ENCODE peak calls at places on chromosomes 6 and 20, in nine cellular contexts. One of them, this sample, is unnamed.

GRCh38 chr6:53494076-53494475 is 50.8 kb downstream of the GCLC start:
- DNase-seq in esophagus muscularis mucosa: no peak
- DNase-seq in NCI-H460: no peak
- DNase-seq in hepatic stellate cell: no peak
- DNase-seq in suprapubic skin: no peak
- DNase-seq in D341Med: no peak
- DNase-seq in HEK293T: no peak
- DNase-seq in stimulated activated CD4-positive, alpha-beta T cell treated with anti-CD3 and anti-CD28 coated beads, Interleukin-15, amount 100 ng/mL, for 1 hour: no peak
- DNase-seq in stimulated activated CD8-positive, alpha-beta memory T cell treated with anti-CD3 and anti-CD28 coated beads, Interleukin-4, amount 100 ng/mL, for 4 hours: no peak
- DNase-seq in this sample: no peak

GRCh38 chr6:85756982-85757381 is 114.3 kb upstream of the SYNCRIP start:
- DNase-seq in esophagus muscularis mucosa: no peak
- DNase-seq in NCI-H460: no peak
- DNase-seq in hepatic stellate cell: no peak
- DNase-seq in suprapubic skin: no peak
- DNase-seq in D341Med: peak
- DNase-seq in HEK293T: no peak
- DNase-seq in stimulated activated CD4-positive, alpha-beta T cell treated with anti-CD3 and anti-CD28 coated beads, Interleukin-15, amount 100 ng/mL, for 1 hour: no peak
- DNase-seq in stimulated activated CD8-positive, alpha-beta memory T cell treated with anti-CD3 and anti-CD28 coated beads, Interleukin-4, amount 100 ng/mL, for 4 hours: no peak
- DNase-seq in this sample: no peak

GRCh38 chr6:14693301-14694192 is 552.3 kb upstream of the JARID2 start:
- DNase-seq in esophagus muscularis mucosa: no peak
- DNase-seq in NCI-H460: no peak
- DNase-seq in hepatic stellate cell: no peak
- DNase-seq in suprapubic skin: no peak
- DNase-seq in D341Med: no peak
- DNase-seq in HEK293T: no peak
- DNase-seq in stimulated activated CD4-positive, alpha-beta T cell treated with anti-CD3 and anti-CD28 coated beads, Interleukin-15, amount 100 ng/mL, for 1 hour: no peak
- DNase-seq in stimulated activated CD8-positive, alpha-beta memory T cell treated with anti-CD3 and anti-CD28 coated beads, Interleukin-4, amount 100 ng/mL, for 4 hours: no peak
- DNase-seq in this sample: no peak

GRCh38 chr6:47278545-47278944 is 31.2 kb downstream of the TNFRSF21 start:
- DNase-seq in esophagus muscularis mucosa: no peak
- DNase-seq in NCI-H460: no peak
- DNase-seq in hepatic stellate cell: no peak
- DNase-seq in suprapubic skin: no peak
- DNase-seq in D341Med: no peak
- DNase-seq in HEK293T: no peak
- DNase-seq in stimulated activated CD4-positive, alpha-beta T cell treated with anti-CD3 and anti-CD28 coated beads, Interleukin-15, amount 100 ng/mL, for 1 hour: no peak
- DNase-seq in stimulated activated CD8-positive, alpha-beta memory T cell treated with anti-CD3 and anti-CD28 coated beads, Interleukin-4, amount 100 ng/mL, for 4 hours: no peak
- DNase-seq in this sample: no peak

GRCh38 chr20:35433337-35433736 is 4.7 kb downstream of the GDF5 start:
- DNase-seq in esophagus muscularis mucosa: no peak
- DNase-seq in NCI-H460: no peak
- DNase-seq in hepatic stellate cell: no peak
- DNase-seq in suprapubic skin: no peak
- DNase-seq in D341Med: no peak
- DNase-seq in HEK293T: no peak
- DNase-seq in stimulated activated CD4-positive, alpha-beta T cell treated with anti-CD3 and anti-CD28 coated beads, Interleukin-15, amount 100 ng/mL, for 1 hour: no peak
- DNase-seq in stimulated activated CD8-positive, alpha-beta memory T cell treated with anti-CD3 and anti-CD28 coated beads, Interleukin-4, amount 100 ng/mL, for 4 hours: no peak
- DNase-seq in this sample: no peak

GRCh38 chr6:125363010-125363359 is 61.2 kb upstream of the HDDC2 start:
- DNase-seq in esophagus muscularis mucosa: no peak
- DNase-seq in NCI-H460: no peak
- DNase-seq in hepatic stellate cell: peak
- DNase-seq in suprapubic skin: no peak
- DNase-seq in D341Med: no peak
- DNase-seq in HEK293T: no peak
- DNase-seq in stimulated activated CD4-positive, alpha-beta T cell treated with anti-CD3 and anti-CD28 coated beads, Interleukin-15, amount 100 ng/mL, for 1 hour: no peak
- DNase-seq in stimulated activated CD8-positive, alpha-beta memory T cell treated with anti-CD3 and anti-CD28 coated beads, Interleukin-4, amount 100 ng/mL, for 4 hours: no peak
- DNase-seq in this sample: no peak

GRCh38 chr20:59756241-59756640 is 151.9 kb downstream of the PHACTR3 start:
- DNase-seq in esophagus muscularis mucosa: no peak
- DNase-seq in NCI-H460: no peak
- DNase-seq in hepatic stellate cell: no peak
- DNase-seq in suprapubic skin: no peak
- DNase-seq in D341Med: no peak
- DNase-seq in HEK293T: no peak
- DNase-seq in stimulated activated CD4-positive, alpha-beta T cell treated with anti-CD3 and anti-CD28 coated beads, Interleukin-15, amount 100 ng/mL, for 1 hour: no peak
- DNase-seq in stimulated activated CD8-positive, alpha-beta memory T cell treated with anti-CD3 and anti-CD28 coated beads, Interleukin-4, amount 100 ng/mL, for 4 hours: no peak
- DNase-seq in this sample: no peak

GRCh38 chr20:2754426-2754825 is 46.0 kb downstream of the CPXM1 start:
- DNase-seq in esophagus muscularis mucosa: no peak
- DNase-seq in NCI-H460: no peak
- DNase-seq in hepatic stellate cell: no peak
- DNase-seq in suprapubic skin: peak
- DNase-seq in D341Med: peak
- DNase-seq in HEK293T: no peak
- DNase-seq in stimulated activated CD4-positive, alpha-beta T cell treated with anti-CD3 and anti-CD28 coated beads, Interleukin-15, amount 100 ng/mL, for 1 hour: no peak
- DNase-seq in stimulated activated CD8-positive, alpha-beta memory T cell treated with anti-CD3 and anti-CD28 coated beads, Interleukin-4, amount 100 ng/mL, for 4 hours: no peak
- DNase-seq in this sample: no peak

GRCh38 chr6:96394727-96395126 is 126.9 kb upstream of the UFL1 start:
- DNase-seq in esophagus muscularis mucosa: no peak
- DNase-seq in NCI-H460: no peak
- DNase-seq in hepatic stellate cell: no peak
- DNase-seq in suprapubic skin: no peak
- DNase-seq in D341Med: peak
- DNase-seq in HEK293T: peak
- DNase-seq in stimulated activated CD4-positive, alpha-beta T cell treated with anti-CD3 and anti-CD28 coated beads, Interleukin-15, amount 100 ng/mL, for 1 hour: no peak
- DNase-seq in stimulated activated CD8-positive, alpha-beta memory T cell treated with anti-CD3 and anti-CD28 coated beads, Interleukin-4, amount 100 ng/mL, for 4 hours: no peak
- DNase-seq in this sample: no peak

GRCh38 chr20:20843982-20844381 is 131.5 kb upstream of the RALGAPA2 start:
- DNase-seq in esophagus muscularis mucosa: no peak
- DNase-seq in NCI-H460: no peak
- DNase-seq in hepatic stellate cell: no peak
- DNase-seq in suprapubic skin: no peak
- DNase-seq in D341Med: no peak
- DNase-seq in HEK293T: no peak
- DNase-seq in stimulated activated CD4-positive, alpha-beta T cell treated with anti-CD3 and anti-CD28 coated beads, Interleukin-15, amount 100 ng/mL, for 1 hour: no peak
- DNase-seq in stimulated activated CD8-positive, alpha-beta memory T cell treated with anti-CD3 and anti-CD28 coated beads, Interleukin-4, amount 100 ng/mL, for 4 hours: no peak
- DNase-seq in this sample: no peak

GRCh38 chr20:41137412-41138216 is at the start of gene PLCG1:
- DNase-seq in esophagus muscularis mucosa: no peak
- DNase-seq in NCI-H460: peak
- DNase-seq in hepatic stellate cell: peak
- DNase-seq in suprapubic skin: peak
- DNase-seq in D341Med: peak
- DNase-seq in HEK293T: peak
- DNase-seq in stimulated activated CD4-positive, alpha-beta T cell treated with anti-CD3 and anti-CD28 coated beads, Interleukin-15, amount 100 ng/mL, for 1 hour: peak
- DNase-seq in stimulated activated CD8-positive, alpha-beta memory T cell treated with anti-CD3 and anti-CD28 coated beads, Interleukin-4, amount 100 ng/mL, for 4 hours: peak
- DNase-seq in this sample: peak

GRCh38 chr20:40652426-40652825 is 36.6 kb downstream of the MAFB start:
- DNase-seq in esophagus muscularis mucosa: no peak
- DNase-seq in NCI-H460: no peak
- DNase-seq in hepatic stellate cell: no peak
- DNase-seq in suprapubic skin: no peak
- DNase-seq in D341Med: no peak
- DNase-seq in HEK293T: no peak
- DNase-seq in stimulated activated CD4-positive, alpha-beta T cell treated with anti-CD3 and anti-CD28 coated beads, Interleukin-15, amount 100 ng/mL, for 1 hour: no peak
- DNase-seq in stimulated activated CD8-positive, alpha-beta memory T cell treated with anti-CD3 and anti-CD28 coated beads, Interleukin-4, amount 100 ng/mL, for 4 hours: no peak
- DNase-seq in this sample: no peak

GRCh38 chr6:3784423-3784822 is 32.9 kb upstream of the PXDC1 start:
- DNase-seq in esophagus muscularis mucosa: no peak
- DNase-seq in NCI-H460: no peak
- DNase-seq in hepatic stellate cell: no peak
- DNase-seq in suprapubic skin: peak
- DNase-seq in D341Med: no peak
- DNase-seq in HEK293T: no peak
- DNase-seq in stimulated activated CD4-positive, alpha-beta T cell treated with anti-CD3 and anti-CD28 coated beads, Interleukin-15, amount 100 ng/mL, for 1 hour: no peak
- DNase-seq in stimulated activated CD8-positive, alpha-beta memory T cell treated with anti-CD3 and anti-CD28 coated beads, Interleukin-4, amount 100 ng/mL, for 4 hours: no peak
- DNase-seq in this sample: no peak

GRCh38 chr6:31007694-31008093 is 2.6 kb upstream of the MUC22 start:
- DNase-seq in esophagus muscularis mucosa: no peak
- DNase-seq in NCI-H460: no peak
- DNase-seq in hepatic stellate cell: peak
- DNase-seq in suprapubic skin: no peak
- DNase-seq in D341Med: no peak
- DNase-seq in HEK293T: no peak
- DNase-seq in stimulated activated CD4-positive, alpha-beta T cell treated with anti-CD3 and anti-CD28 coated beads, Interleukin-15, amount 100 ng/mL, for 1 hour: no peak
- DNase-seq in stimulated activated CD8-positive, alpha-beta memory T cell treated with anti-CD3 and anti-CD28 coated beads, Interleukin-4, amount 100 ng/mL, for 4 hours: no peak
- DNase-seq in this sample: no peak

GRCh38 chr20:23629017-23629541 is 8.7 kb downstream of the CST3 start:
- DNase-seq in esophagus muscularis mucosa: peak
- DNase-seq in NCI-H460: peak
- DNase-seq in hepatic stellate cell: no peak
- DNase-seq in suprapubic skin: no peak
- DNase-seq in D341Med: no peak
- DNase-seq in HEK293T: no peak
- DNase-seq in stimulated activated CD4-positive, alpha-beta T cell treated with anti-CD3 and anti-CD28 coated beads, Interleukin-15, amount 100 ng/mL, for 1 hour: no peak
- DNase-seq in stimulated activated CD8-positive, alpha-beta memory T cell treated with anti-CD3 and anti-CD28 coated beads, Interleukin-4, amount 100 ng/mL, for 4 hours: no peak
- DNase-seq in this sample: no peak

GRCh38 chr6:32519910-32520258 is 10.2 kb downstream of the HLA-DRB5 start:
- DNase-seq in esophagus muscularis mucosa: no peak
- DNase-seq in NCI-H460: no peak
- DNase-seq in hepatic stellate cell: no peak
- DNase-seq in suprapubic skin: no peak
- DNase-seq in D341Med: no peak
- DNase-seq in HEK293T: no peak
- DNase-seq in stimulated activated CD4-positive, alpha-beta T cell treated with anti-CD3 and anti-CD28 coated beads, Interleukin-15, amount 100 ng/mL, for 1 hour: no peak
- DNase-seq in stimulated activated CD8-positive, alpha-beta memory T cell treated with anti-CD3 and anti-CD28 coated beads, Interleukin-4, amount 100 ng/mL, for 4 hours: no peak
- DNase-seq in this sample: no peak